ENCODE peak calls at places on chromosome 4, in nine cellular contexts. G, U, Y, Q, R, O, B, A and K are unnamed samples.

GRCh38 chr4:986949-987688 is at the start of gene IDUA:
- DNase-seq in G (peak; percentile 78), U (peak; percentile 80), Y (peak; percentile 72), Q (no peak), R (peak; percentile 85), O (peak; percentile 84), B (peak; percentile 90), A (peak; percentile 90), K (no peak)

GRCh38 chr4:68864438-68865177 is 48.8 kb downstream of the UGT2B10 start:
- DNase-seq in G (no peak), U (no peak), Y (no peak), Q (no peak), R (no peak), O (no peak), B (peak; percentile 73), A (no peak), K (no peak)

GRCh38 chr4:74223801-74224200 is 65.9 kb downstream of the MTHFD2L start:
- DNase-seq in G (no peak), U (no peak), Y (peak; percentile 57), Q (peak; percentile 87), R (no peak), O (no peak), B (no peak), A (no peak), K (no peak)

GRCh38 chr4:15239866-15240265 is 188.0 kb upstream of the C1QTNF7 start:
- DNase-seq in G (no peak), U (no peak), Y (peak; percentile 64), Q (no peak), R (no peak), O (no peak), B (peak; percentile 12), A (no peak), K (no peak)

GRCh38 chr4:162499478-162499877 is 335.7 kb upstream of the FSTL5 start:
- DNase-seq in G (no peak), U (no peak), Y (no peak), Q (no peak), R (no peak), O (no peak), B (no peak), A (no peak), K (no peak)

GRCh38 chr4:89797117-89797516 is 39.8 kb downstream of the SNCA start:
- DNase-seq in G (no peak), U (no peak), Y (peak; percentile 76), Q (no peak), R (no peak), O (no peak), B (no peak), A (peak; percentile 2), K (no peak)

GRCh38 chr4:30716158-30716557 is 4.0 kb upstream of the PCDH7 start:
- DNase-seq in G (no peak), U (no peak), Y (peak; percentile 57), Q (no peak), R (no peak), O (no peak), B (peak; percentile 40), A (peak; percentile 24), K (no peak)

GRCh38 chr4:107166181-107166580 is 130.1 kb upstream of the DKK2 start:
- DNase-seq in G (no peak), U (no peak), Y (no peak), Q (no peak), R (no peak), O (no peak), B (no peak), A (no peak), K (no peak)

GRCh38 chr4:70734168-70734954 is 12.6 kb downstream of the RUFY3 start:
- DNase-seq in G (no peak), U (no peak), Y (peak; percentile 61), Q (no peak), R (peak; percentile 32), O (no peak), B (no peak), A (peak; percentile 35), K (no peak)

GRCh38 chr4:124459922-124460301 is 252.6 kb downstream of the ANKRD50 start:
- DNase-seq in G (no peak), U (no peak), Y (peak; percentile 80), Q (no peak), R (no peak), O (no peak), B (no peak), A (no peak), K (no peak)

GRCh38 chr4:53057679-53058078 is 195.6 kb downstream of the RASL11B start:
- DNase-seq in G (no peak), U (no peak), Y (no peak), Q (no peak), R (no peak), O (no peak), B (no peak), A (no peak), K (no peak)

GRCh38 chr4:63607186-63607872 is 801.9 kb downstream of the TECRL start:
- DNase-seq in G (no peak), U (no peak), Y (no peak), Q (no peak), R (no peak), O (no peak), B (no peak), A (no peak), K (no peak)

GRCh38 chr4:88012652-88013051 is 5.2 kb downstream of the PKD2 start:
- DNase-seq in G (no peak), U (no peak), Y (no peak), Q (no peak), R (peak; percentile 12), O (no peak), B (no peak), A (no peak), K (no peak)

GRCh38 chr4:35358001-35358584 is 886.2 kb downstream of the ARAP2 start:
- DNase-seq in G (no peak), U (no peak), Y (no peak), Q (no peak), R (no peak), O (no peak), B (no peak), A (no peak), K (no peak)

GRCh38 chr4:8241895-8242696 is 27.5 kb upstream of the HTRA3 start:
- DNase-seq in G (peak; percentile 76), U (peak; percentile 68), Y (peak; percentile 95), Q (peak; percentile 11), R (peak; percentile 97), O (peak; percentile 74), B (peak; percentile 94), A (peak; percentile 97), K (peak; percentile 15)

GRCh38 chr4:16706251-16706650 is 192.2 kb downstream of the LDB2 start:
- DNase-seq in G (no peak), U (no peak), Y (no peak), Q (no peak), R (no peak), O (no peak), B (no peak), A (no peak), K (no peak)

GRCh38 chr4:48683784-48684666 is 96.1 kb downstream of the FRYL start:
- DNase-seq in G (no peak), U (no peak), Y (no peak), Q (no peak), R (no peak), O (no peak), B (no peak), A (no peak), K (no peak)

GRCh38 chr4:25425361-25425760 is 48.3 kb downstream of the ANAPC4 start:
- DNase-seq in G (no peak), U (no peak), Y (peak; percentile 43), Q (no peak), R (no peak), O (no peak), B (no peak), A (no peak), K (no peak)

GRCh38 chr4:55865228-55865806 is 11.9 kb downstream of the EXOC1 start:
- DNase-seq in G (no peak), U (no peak), Y (peak; percentile 44), Q (no peak), R (no peak), O (no peak), B (no peak), A (peak; percentile 6), K (no peak)

GRCh38 chr4:41460641-41461040 is 77.3 kb upstream of the LIMCH1 start:
- DNase-seq in G (no peak), U (no peak), Y (no peak), Q (no peak), R (no peak), O (no peak), B (no peak), A (no peak), K (no peak)

GRCh38 chr4:56622176-56622575 is 58.9 kb downstream of the HOPX start:
- DNase-seq in G (no peak), U (no peak), Y (no peak), Q (no peak), R (no peak), O (no peak), B (no peak), A (no peak), K (no peak)

GRCh38 chr4:40995850-40996249 is 218.5 kb downstream of the APBB2 start:
- DNase-seq in G (no peak), U (no peak), Y (peak; percentile 63), Q (no peak), R (no peak), O (no peak), B (no peak), A (no peak), K (no peak)

GRCh38 chr4:7155611-7156071 is 36.7 kb upstream of the SORCS2 start:
- DNase-seq in G (no peak), U (no peak), Y (peak; percentile 54), Q (no peak), R (no peak), O (no peak), B (no peak), A (no peak), K (no peak)

GRCh38 chr4:3524920-3525319 is 7.3 kb downstream of the LRPAP1 start:
- DNase-seq in G (no peak), U (no peak), Y (no peak), Q (no peak), R (no peak), O (no peak), B (no peak), A (no peak), K (no peak)

GRCh38 chr4:126251169-126251568 is 936.4 kb downstream of the FAT4 start:
- DNase-seq in G (no peak), U (no peak), Y (no peak), Q (no peak), R (no peak), O (no peak), B (no peak), A (no peak), K (no peak)

GRCh38 chr4:185781555-185782215 is 30.3 kb downstream of the SORBS2 start:
- DNase-seq in G (no peak), U (no peak), Y (no peak), Q (no peak), R (no peak), O (no peak), B (no peak), A (no peak), K (no peak)

GRCh38 chr4:23970193-23970850 is 80.5 kb upstream of the PPARGC1A start:
- DNase-seq in G (no peak), U (no peak), Y (no peak), Q (no peak), R (no peak), O (no peak), B (no peak), A (no peak), K (no peak)

GRCh38 chr4:42152507-42153504 is at the start of gene BEND4:
- DNase-seq in G (no peak), U (no peak), Y (no peak), Q (no peak), R (no peak), O (no peak), B (no peak), A (no peak), K (no peak)